ENCODE peak calls at places on chromosomes 4 and X, in eight cellular contexts. S, Y, I, K, U, Z, J and W are unnamed samples.

GRCh38 chrX:150504399-150505186 is 63.8 kb upstream of the MTM1 start:
- DNase-seq in S (no peak), Y (no peak), I (peak), K (peak), U (no peak), Z (no peak), J (no peak), W (no peak)

GRCh38 chrX:37846934-37847732 is at the start of gene DYNLT3:
- DNase-seq in S (peak), Y (no peak), I (peak), K (peak), U (peak), Z (no peak), J (peak), W (no peak)

GRCh38 chrX:155757366-155757765 is 123.8 kb upstream of the VAMP7 start:
- DNase-seq in S (no peak), Y (no peak), I (no peak), K (no peak), U (no peak), Z (no peak), J (no peak), W (no peak)

GRCh38 chr4:44927361-44928061 is 201.2 kb upstream of the GNPDA2 start:
- DNase-seq in S (peak), Y (peak), I (no peak), K (peak), U (no peak), Z (no peak), J (peak), W (no peak)

GRCh38 chrX:77346859-77347258 is 100.3 kb upstream of the FGF16 start:
- DNase-seq in S (no peak), Y (no peak), I (no peak), K (no peak), U (no peak), Z (no peak), J (no peak), W (no peak)

GRCh38 chr4:80255374-80256095 is 10.9 kb upstream of the FGF5 start:
- DNase-seq in S (no peak), Y (no peak), I (no peak), K (no peak), U (no peak), Z (peak), J (no peak), W (peak)

GRCh38 chrX:51144828-51145442 is 187.7 kb upstream of the NUDT10 start:
- DNase-seq in S (peak), Y (no peak), I (peak), K (peak), U (no peak), Z (no peak), J (peak), W (no peak)

GRCh38 chrX:12702509-12703091 is 88.6 kb upstream of the PRPS2 start:
- DNase-seq in S (peak), Y (no peak), I (peak), K (peak), U (no peak), Z (no peak), J (peak), W (no peak)

GRCh38 chr4:147054241-147054902 is 108.7 kb upstream of the TTC29 start:
- DNase-seq in S (no peak), Y (no peak), I (no peak), K (no peak), U (no peak), Z (no peak), J (no peak), W (no peak)

GRCh38 chr4:534101-534575 is 35.1 kb downstream of the PIGG start:
- DNase-seq in S (no peak), Y (no peak), I (no peak), K (no peak), U (no peak), Z (no peak), J (no peak), W (no peak)

GRCh38 chr4:132557660-132558059 is 591.4 kb upstream of the PCDH10 start:
- DNase-seq in S (no peak), Y (no peak), I (no peak), K (peak), U (no peak), Z (no peak), J (peak), W (no peak)

GRCh38 chrX:1928805-1929204 is 313.9 kb downstream of the ASMT start:
- DNase-seq in S (no peak), Y (no peak), I (no peak), K (peak), U (no peak), Z (no peak), J (no peak), W (no peak)

GRCh38 chr4:75844151-75844662 is 58.0 kb downstream of the PPEF2 start:
- DNase-seq in S (no peak), Y (peak), I (peak), K (no peak), U (peak), Z (peak), J (peak), W (peak)

GRCh38 chrX:138754861-138755260 is 43.3 kb upstream of the FGF13 start:
- DNase-seq in S (no peak), Y (no peak), I (no peak), K (no peak), U (no peak), Z (no peak), J (no peak), W (no peak)

GRCh38 chr4:159052315-159052714 is 50.6 kb upstream of the RAPGEF2 start:
- DNase-seq in S (peak), Y (no peak), I (no peak), K (no peak), U (no peak), Z (no peak), J (no peak), W (no peak)

GRCh38 chr4:40749717-40750460 is at the start of gene NSUN7:
- DNase-seq in S (peak), Y (no peak), I (peak), K (peak), U (no peak), Z (no peak), J (peak), W (no peak)

GRCh38 chrX:53458082-53458481 is 23.9 kb upstream of the HSD17B10 start:
- DNase-seq in S (no peak), Y (no peak), I (no peak), K (no peak), U (no peak), Z (no peak), J (peak), W (no peak)

GRCh38 chrX:24282381-24283121 is 31.3 kb downstream of the SUPT20HL2 start:
- DNase-seq in S (peak), Y (peak), I (no peak), K (peak), U (no peak), Z (no peak), J (peak), W (no peak)

GRCh38 chrX:38973327-38973726 is 172.1 kb downstream of the MID1IP1 start:
- DNase-seq in S (no peak), Y (no peak), I (no peak), K (no peak), U (no peak), Z (no peak), J (peak), W (no peak)

GRCh38 chrX:28880136-28880535 is 292.9 kb downstream of the IL1RAPL1 start:
- DNase-seq in S (no peak), Y (no peak), I (no peak), K (peak), U (no peak), Z (no peak), J (peak), W (no peak)

GRCh38 chrX:72666451-72666850 is 47.7 kb downstream of the PHKA1 start:
- DNase-seq in S (no peak), Y (no peak), I (no peak), K (no peak), U (no peak), Z (no peak), J (peak), W (no peak)

GRCh38 chrX:130386408-130386808 is 934 bp upstream of the GPR119 start:
- DNase-seq in S (no peak), Y (no peak), I (no peak), K (no peak), U (no peak), Z (no peak), J (no peak), W (no peak)

GRCh38 chr4:116632269-116632668 is 453.1 kb downstream of the TRAM1L1 start:
- DNase-seq in S (no peak), Y (no peak), I (no peak), K (no peak), U (no peak), Z (no peak), J (no peak), W (no peak)

GRCh38 chrX:21382715-21383114 is 8.5 kb downstream of the CNKSR2 start:
- DNase-seq in S (no peak), Y (no peak), I (no peak), K (no peak), U (no peak), Z (no peak), J (peak), W (no peak)

GRCh38 chrX:147978931-147979330 is 2.2 kb upstream of the FMR1NB start:
- DNase-seq in S (no peak), Y (no peak), I (no peak), K (no peak), U (no peak), Z (no peak), J (no peak), W (no peak)

GRCh38 chr4:16411691-16412090 is 185.4 kb upstream of the TAPT1 start:
- DNase-seq in S (no peak), Y (no peak), I (no peak), K (no peak), U (no peak), Z (no peak), J (no peak), W (no peak)

GRCh38 chr4:121377065-121377464 is 3.8 kb downstream of the QRFPR start:
- DNase-seq in S (no peak), Y (no peak), I (peak), K (no peak), U (no peak), Z (no peak), J (no peak), W (no peak)

GRCh38 chrX:37677765-37678164 is 7.8 kb upstream of the XK start:
- DNase-seq in S (peak), Y (no peak), I (no peak), K (no peak), U (no peak), Z (no peak), J (no peak), W (no peak)

GRCh38 chrX:31449064-31449463 is 377.2 kb upstream of the FTHL17 start:
- DNase-seq in S (no peak), Y (no peak), I (no peak), K (no peak), U (no peak), Z (no peak), J (no peak), W (no peak)

DNA sequence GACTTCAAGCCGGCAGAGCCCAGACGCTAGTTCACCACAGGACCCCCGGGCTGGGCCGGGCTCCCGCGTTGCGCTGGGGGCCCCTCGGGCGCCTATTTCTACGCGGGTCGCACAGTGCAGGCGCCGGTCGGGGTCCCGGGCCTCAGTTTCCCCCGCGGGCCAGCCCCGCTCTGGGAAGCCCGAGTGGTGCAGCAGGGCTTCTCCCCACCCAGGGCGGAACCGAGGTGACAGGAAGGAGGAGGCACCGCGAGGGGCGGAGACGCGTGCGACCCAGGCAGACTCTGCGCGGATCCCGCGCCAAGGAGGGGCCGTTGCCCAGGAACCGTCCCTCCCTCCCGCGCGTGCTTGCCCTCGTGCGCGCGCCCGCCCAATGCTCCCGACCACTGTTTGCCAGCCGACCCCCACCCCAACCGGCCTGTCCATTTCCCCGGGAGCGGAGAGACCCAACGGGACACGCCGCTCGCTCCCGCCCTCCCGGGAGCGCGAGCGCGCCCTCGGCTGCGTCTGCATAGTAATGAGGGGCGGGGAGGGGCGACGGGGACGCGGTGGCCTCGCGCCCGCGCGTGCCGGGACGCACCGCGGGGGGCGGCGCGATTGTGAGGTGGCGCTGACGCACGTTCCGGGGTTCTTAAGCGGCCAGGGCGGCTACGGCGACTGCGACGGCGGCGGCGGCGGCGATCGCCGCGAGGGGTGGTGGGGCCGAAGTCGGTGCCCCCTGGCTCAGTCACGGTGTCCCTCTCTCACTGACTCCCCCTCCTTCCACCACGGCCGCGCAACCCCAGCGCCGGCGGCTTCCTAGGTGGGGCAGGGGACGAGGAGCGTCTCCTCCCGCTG is at the start of gene CPEB2:
- DNase-seq in S (peak), Y (peak), I (peak), K (peak), U (peak), Z (peak), J (peak), W (peak)
- TF ChIP-seq CTCF in S (no peak), Y (no peak), I (peak), K (no peak), U (no peak), Z (no peak), J (no peak), W (no peak)

GRCh38 chrX:107775000-107775733 is 420 bp downstream of the TSC22D3 start:
- DNase-seq in S (no peak), Y (no peak), I (peak), K (peak), U (no peak), Z (no peak), J (no peak), W (no peak)

GRCh38 chrX:107776649-107777535 is 641 bp upstream of the NCBP2L start:
- DNase-seq in S (peak), Y (peak), I (peak), K (peak), U (peak), Z (peak), J (peak), W (peak)

GRCh38 chrX:107777536-107777832 is at the start of gene NCBP2L:
- DNase-seq in S (no peak), Y (no peak), I (no peak), K (no peak), U (no peak), Z (no peak), J (no peak), W (no peak)

GRCh38 chrX:107773906-107774435 is 1.6 kb downstream of the TSC22D3 start:
- DNase-seq in S (no peak), Y (no peak), I (peak), K (no peak), U (no peak), Z (no peak), J (no peak), W (no peak)

GRCh38 chrX:107775734-107776511 is at the start of gene TSC22D3:
- DNase-seq in S (peak), Y (no peak), I (peak), K (peak), U (no peak), Z (peak), J (peak), W (peak)
- H3K4me3 ChIP-seq in S (peak), Y (peak), I (peak), K (peak), U (peak), Z (peak), J (peak), W (peak)

DNA sequence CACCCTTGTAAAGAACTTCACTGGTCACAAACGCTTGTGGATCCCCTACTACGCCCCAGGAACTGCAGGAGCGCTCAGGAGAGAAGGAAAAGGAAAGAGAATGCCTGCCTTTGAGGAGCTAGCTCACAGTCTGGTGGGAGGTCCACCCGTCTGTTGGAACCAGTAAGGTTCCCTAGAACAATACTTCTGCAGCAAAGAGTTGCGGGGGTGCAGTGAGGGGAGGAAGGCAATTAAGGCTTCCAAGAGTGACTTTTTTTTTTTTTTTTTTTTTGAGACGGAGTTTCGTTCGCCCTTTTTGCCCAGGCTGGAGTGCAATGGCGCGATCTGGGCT is 321 bp upstream of the CTPS2 start:
- DNase-seq in S (no peak), Y (no peak), I (no peak), K (no peak), U (no peak), Z (no peak), J (peak), W (no peak)
- TF ChIP-seq CTCF in S (no peak), Y (no peak), I (no peak), K (no peak), U (no peak), Z (no peak), J (no peak), W (no peak)

GRCh38 chrX:3712870-3713224 is 602 bp downstream of the PRKX start:
- DNase-seq in S (no peak), Y (no peak), I (no peak), K (no peak), U (no peak), Z (no peak), J (no peak), W (no peak)

GRCh38 chrX:3711331-3711917 is 2.0 kb downstream of the PRKX start:
- DNase-seq in S (peak), Y (no peak), I (no peak), K (no peak), U (no peak), Z (no peak), J (no peak), W (no peak)

GRCh38 chrX:3713225-3713936 is at the start of gene PRKX:
- DNase-seq in S (peak), Y (no peak), I (peak), K (peak), U (no peak), Z (no peak), J (peak), W (no peak)

GRCh38 chrX:3713937-3714434 is 537 bp upstream of the PRKX start:
- DNase-seq in S (no peak), Y (no peak), I (no peak), K (peak), U (no peak), Z (no peak), J (no peak), W (no peak)

GRCh38 chrX:3712080-3712869 is 1.2 kb downstream of the PRKX start:
- DNase-seq in S (peak), Y (peak), I (peak), K (peak), U (no peak), Z (no peak), J (peak), W (no peak)
- H3K4me3 ChIP-seq in S (peak), Y (peak), I (peak), K (peak), U (peak), Z (peak), J (peak), W (peak)

GRCh38 chrX:110852180-110852579 is 56.6 kb upstream of the CHRDL1 start:
- DNase-seq in S (peak), Y (no peak), I (no peak), K (peak), U (no peak), Z (no peak), J (peak), W (no peak)
- TF ChIP-seq CTCF in S (peak), Y (peak), I (peak), K (peak), U (peak), Z (peak), J (peak), W (peak)

GRCh38 chr4:139809207-139810157 is 143.9 kb downstream of the MGST2 start:
- DNase-seq in S (no peak), Y (no peak), I (no peak), K (no peak), U (no peak), Z (no peak), J (no peak), W (no peak)
- H3K4me3 ChIP-seq in S (no peak), Y (no peak), I (no peak), K (no peak), U (no peak), Z (no peak), J (no peak), W (no peak)

DNA sequence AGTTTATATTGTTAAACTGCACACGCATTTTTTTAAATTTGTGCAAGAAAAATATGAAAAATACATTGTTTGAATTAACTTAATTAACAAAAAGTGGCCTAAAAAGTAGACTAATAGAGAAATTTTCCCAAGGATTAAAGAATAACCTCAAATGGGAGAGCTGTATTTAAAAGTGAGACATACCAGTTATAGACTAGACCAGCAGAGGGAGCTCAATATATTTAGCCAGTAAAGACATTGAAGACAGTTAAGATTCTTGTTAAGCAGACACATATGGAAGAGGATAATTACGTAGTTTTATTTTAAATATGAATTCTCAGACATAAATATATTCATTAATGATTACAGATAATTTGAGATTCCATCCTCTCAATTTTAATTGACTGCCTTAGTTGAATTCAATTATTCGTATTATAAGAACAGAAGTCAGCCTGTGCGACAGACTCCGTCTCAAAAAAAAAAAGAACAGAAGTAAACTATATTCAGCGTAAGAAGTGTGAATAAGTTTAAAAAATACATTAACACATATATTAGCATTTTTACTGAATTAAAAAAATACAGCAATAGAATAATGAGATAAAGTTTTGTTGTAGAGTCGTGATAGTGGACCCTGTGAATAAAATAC is 64.8 kb downstream of the GLRA3 start:
- DNase-seq in S (peak), Y (peak), I (no peak), K (peak), U (peak), Z (peak), J (peak), W (no peak)
- TF ChIP-seq CTCF in S (peak), Y (peak), I (peak), K (peak), U (peak), Z (peak), J (peak), W (peak)

GRCh38 chr4:89899157-89899556 is 4.5 kb downstream of the MMRN1 start:
- DNase-seq in S (no peak), Y (no peak), I (no peak), K (no peak), U (no peak), Z (no peak), J (no peak), W (no peak)
- H3K4me3 ChIP-seq in S (no peak), Y (no peak), I (no peak), K (no peak), U (no peak), Z (no peak), J (no peak), W (no peak)

DNA sequence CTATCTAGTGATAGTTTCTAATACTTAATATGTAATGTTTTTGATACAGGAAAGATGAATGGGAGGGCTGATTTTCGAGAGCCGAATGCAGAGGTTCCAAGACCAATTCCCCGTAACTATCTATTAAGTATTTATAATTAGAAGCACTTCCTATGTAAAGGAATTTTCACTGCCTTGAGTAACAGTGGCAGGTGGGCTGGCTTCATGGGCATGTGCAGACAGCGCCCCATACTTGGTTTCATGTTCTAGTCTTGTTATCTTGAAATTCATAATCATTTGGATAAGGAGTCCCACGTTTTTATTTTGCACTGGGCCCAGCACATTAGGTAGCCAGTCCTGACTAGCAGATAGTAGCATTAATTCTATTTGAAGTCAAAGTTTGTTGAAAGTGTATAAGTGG is 1.7 kb downstream of the OCIAD1 start:
- DNase-seq in S (no peak), Y (no peak), I (no peak), K (no peak), U (no peak), Z (no peak), J (no peak), W (no peak)
- TF ChIP-seq CTCF in S (no peak), Y (no peak), I (no peak), K (no peak), U (no peak), Z (no peak), J (no peak), W (no peak)